ENCODE peak calls at places on chromosomes 6 and 20, in four cellular contexts. One of them, this sample, is unnamed. For H3K4me1, the result is how much of the 10 kb centered on the place peaks cover.

GRCh38 chr20:16158976-16159286 is 414.3 kb downstream of the KIF16B start:
- ATAC-seq in K562: no peak
- ATAC-seq in left lung: no peak
- ATAC-seq in IMR-90: no peak
- ATAC-seq in this sample: no peak

GRCh38 chr6:87907521-87907920 is 140.1 kb upstream of the SPACA1 start:
- ATAC-seq in K562: no peak
- ATAC-seq in left lung: peak
- ATAC-seq in IMR-90: no peak
- ATAC-seq in this sample: no peak

GRCh38 chr6:18457065-18457817 is 70.1 kb downstream of the RNF144B start:
- ATAC-seq in K562: no peak
- ATAC-seq in left lung: no peak
- ATAC-seq in IMR-90: no peak
- ATAC-seq in this sample: no peak

GRCh38 chr6:111462770-111463391 is 20.1 kb downstream of the REV3L start:
- ATAC-seq in K562: peak
- ATAC-seq in left lung: peak
- ATAC-seq in IMR-90: peak
- ATAC-seq in this sample: no peak

GRCh38 chr20:37302981-37303380 is 13.5 kb downstream of the MANBAL start:
- ATAC-seq in K562: no peak
- ATAC-seq in left lung: no peak
- ATAC-seq in IMR-90: no peak
- ATAC-seq in this sample: no peak

GRCh38 chr6:82217014-82217621 is 30.4 kb downstream of the IBTK start:
- ATAC-seq in K562: no peak
- ATAC-seq in left lung: no peak
- ATAC-seq in IMR-90: no peak
- ATAC-seq in this sample: no peak

GRCh38 chr6:144033816-144034540 is 25.9 kb upstream of the PLAGL1 start:
- ATAC-seq in K562: peak
- ATAC-seq in left lung: peak
- ATAC-seq in IMR-90: peak
- ATAC-seq in this sample: no peak

GRCh38 chr20:3483784-3484183 is 13.0 kb downstream of the ATRN start:
- ATAC-seq in K562: no peak
- ATAC-seq in left lung: no peak
- ATAC-seq in IMR-90: peak
- ATAC-seq in this sample: no peak

GRCh38 chr20:62029951-62030350 is 35.7 kb downstream of the TAF4 start:
- ATAC-seq in K562: no peak
- ATAC-seq in left lung: no peak
- ATAC-seq in IMR-90: no peak
- ATAC-seq in this sample: no peak
- H3K4me1 ChIP-seq in K562: half or more
- H3K4me1 ChIP-seq in left lung: under half
- H3K4me1 ChIP-seq in IMR-90: under half
- H3K4me1 ChIP-seq in this sample: under half

DNA sequence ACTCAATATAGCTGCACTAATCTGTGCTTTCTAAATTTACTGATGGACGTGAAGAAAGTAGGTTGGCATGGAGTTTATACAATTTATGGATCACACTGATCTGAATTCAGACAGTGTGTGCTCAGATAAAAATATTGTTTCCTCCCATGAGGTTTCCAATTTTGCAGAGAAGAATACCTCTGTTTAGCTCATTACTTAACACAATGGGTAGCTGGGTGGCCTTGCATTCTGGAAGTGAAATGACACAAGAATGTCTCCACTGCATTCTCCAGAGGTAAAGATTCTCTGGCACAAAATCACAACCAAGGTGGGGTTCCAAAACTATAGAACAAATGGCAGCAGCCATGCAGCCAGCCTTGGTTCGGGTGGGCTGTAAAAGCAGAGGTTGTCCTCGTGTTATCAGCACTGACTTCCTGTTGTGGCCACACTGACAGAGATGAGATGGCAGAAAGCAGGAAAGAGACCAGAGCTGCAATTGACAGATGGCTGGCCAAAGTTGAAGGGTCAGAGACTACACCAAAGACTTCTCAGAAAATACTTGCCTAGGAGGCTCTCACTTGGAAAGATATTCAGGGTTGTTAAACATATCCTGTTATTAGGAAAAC is 50.2 kb downstream of the HDAC2 start:
- ATAC-seq in K562: peak
- ATAC-seq in left lung: no peak
- ATAC-seq in IMR-90: no peak
- ATAC-seq in this sample: no peak
- H3K27ac ChIP-seq in K562: peak
- H3K27ac ChIP-seq in left lung: no peak
- H3K27ac ChIP-seq in IMR-90: no peak
- H3K27ac ChIP-seq in this sample: no peak

DNA sequence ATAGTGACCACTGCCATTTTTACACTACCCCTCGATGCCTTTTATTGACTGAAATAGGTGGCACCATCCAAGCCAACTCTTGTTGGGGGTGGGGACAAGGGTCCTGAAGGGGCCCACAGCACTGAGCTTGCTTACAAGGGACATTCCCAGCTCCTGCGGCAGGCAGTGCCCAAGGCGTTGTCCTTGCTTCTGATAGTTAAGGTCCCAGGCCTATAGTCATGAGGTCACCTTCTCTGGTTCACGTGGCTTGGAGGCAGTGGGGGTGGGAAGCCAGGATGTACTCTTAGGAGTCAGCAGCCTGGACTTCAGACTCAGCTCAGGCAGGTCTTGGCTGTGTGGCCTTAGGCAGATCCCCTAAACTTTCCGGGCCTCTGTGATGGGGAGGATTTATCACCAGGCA is 48.6 kb downstream of the TOX2 start:
- ATAC-seq in K562: peak
- ATAC-seq in left lung: no peak
- ATAC-seq in IMR-90: no peak
- ATAC-seq in this sample: no peak
- H3K4me1 ChIP-seq in K562: under half
- H3K4me1 ChIP-seq in left lung: under half
- H3K4me1 ChIP-seq in IMR-90: under half
- H3K4me1 ChIP-seq in this sample: under half

DNA sequence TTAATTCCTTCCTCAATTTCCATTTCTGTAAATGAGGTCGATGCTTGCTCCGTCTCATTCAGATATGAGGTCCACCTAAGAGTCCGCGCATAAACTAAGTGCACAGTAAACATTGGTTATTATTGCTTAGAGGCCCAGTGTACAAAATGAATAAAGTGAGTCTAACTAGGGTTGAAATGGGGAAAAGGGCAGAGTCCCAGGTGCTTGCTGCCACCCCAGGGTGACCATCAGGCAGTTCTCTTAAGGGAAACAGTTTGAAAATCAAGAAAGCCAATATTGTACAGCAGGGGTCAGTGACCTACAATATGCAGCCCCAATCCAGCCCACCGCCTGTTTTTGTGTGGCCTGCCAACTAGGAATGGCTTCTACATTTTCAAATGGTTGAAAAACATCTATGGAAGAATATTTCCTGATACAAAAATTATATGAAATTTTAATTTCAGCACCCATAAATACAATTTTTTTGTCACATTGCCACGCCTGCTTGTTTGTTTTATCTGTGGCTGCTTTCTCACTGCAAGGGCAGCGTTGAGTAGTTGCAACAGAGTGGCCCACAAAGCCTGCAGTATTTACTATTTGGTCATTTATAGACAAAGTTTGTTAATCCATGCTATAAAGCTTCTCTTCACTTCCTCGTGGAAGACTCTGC is 43.3 kb downstream of the SLC13A3 start:
- ATAC-seq in K562: no peak
- ATAC-seq in left lung: no peak
- ATAC-seq in IMR-90: no peak
- ATAC-seq in this sample: no peak
- H3K27ac ChIP-seq in K562: no peak
- H3K27ac ChIP-seq in left lung: no peak
- H3K27ac ChIP-seq in IMR-90: no peak
- H3K27ac ChIP-seq in this sample: no peak

DNA sequence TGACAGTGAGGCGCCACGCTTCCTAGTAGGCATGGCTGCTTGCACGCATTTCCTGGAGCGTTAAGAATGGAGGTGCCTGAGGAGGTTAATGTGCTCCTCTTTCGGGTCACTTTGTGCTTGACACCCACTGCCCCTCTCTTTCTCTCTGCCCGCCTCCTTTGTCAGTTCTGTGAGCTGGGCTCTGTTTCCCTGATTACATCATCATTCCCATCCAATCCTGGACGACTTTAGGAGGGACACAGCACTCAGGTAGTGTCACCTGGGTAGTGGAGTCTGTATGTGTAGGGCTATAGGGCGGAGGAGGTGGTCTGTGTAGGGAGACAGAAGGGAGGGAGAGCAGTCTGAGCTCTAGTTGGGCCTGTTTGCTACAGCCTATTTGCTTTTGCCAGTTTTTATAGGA is 136.8 kb downstream of the JARID2 start:
- ATAC-seq in K562: no peak
- ATAC-seq in left lung: no peak
- ATAC-seq in IMR-90: no peak
- ATAC-seq in this sample: no peak
- H3K4me1 ChIP-seq in K562: under half
- H3K4me1 ChIP-seq in left lung: under half
- H3K4me1 ChIP-seq in IMR-90: under half
- H3K4me1 ChIP-seq in this sample: under half

DNA sequence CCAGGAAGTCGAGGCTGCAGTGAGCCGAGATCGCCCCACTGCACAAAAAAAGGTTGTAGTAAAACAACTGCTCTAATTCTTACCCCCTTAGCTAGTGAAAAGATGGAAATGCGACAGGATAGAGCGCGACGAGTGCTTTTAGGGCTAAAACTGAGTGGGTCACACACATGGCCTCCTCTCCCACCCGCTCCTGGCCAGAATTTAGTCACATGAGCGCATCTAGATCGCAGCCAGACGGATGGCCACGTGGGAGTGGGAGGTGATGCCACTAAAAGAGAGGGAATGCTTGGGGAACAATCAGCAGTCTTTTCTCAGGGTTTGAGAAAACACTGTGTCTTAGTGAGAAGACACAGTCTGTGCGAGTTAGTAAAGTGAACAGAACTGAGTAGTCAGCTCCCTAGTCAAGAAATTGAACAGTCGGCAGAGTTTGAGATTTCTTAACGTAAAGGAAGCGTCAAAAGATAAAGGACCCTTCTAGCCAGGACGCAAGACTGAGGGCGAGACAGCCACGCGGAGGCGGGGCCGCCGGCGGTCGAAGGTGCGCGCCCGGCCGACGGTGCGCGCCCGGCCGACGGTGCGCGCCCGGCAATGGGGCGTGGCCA is 664 bp upstream of the ACTR5 start:
- ATAC-seq in K562: no peak
- ATAC-seq in left lung: no peak
- ATAC-seq in IMR-90: no peak
- ATAC-seq in this sample: no peak
- H3K27ac ChIP-seq in K562: no peak
- H3K27ac ChIP-seq in left lung: peak
- H3K27ac ChIP-seq in IMR-90: no peak
- H3K27ac ChIP-seq in this sample: peak

DNA sequence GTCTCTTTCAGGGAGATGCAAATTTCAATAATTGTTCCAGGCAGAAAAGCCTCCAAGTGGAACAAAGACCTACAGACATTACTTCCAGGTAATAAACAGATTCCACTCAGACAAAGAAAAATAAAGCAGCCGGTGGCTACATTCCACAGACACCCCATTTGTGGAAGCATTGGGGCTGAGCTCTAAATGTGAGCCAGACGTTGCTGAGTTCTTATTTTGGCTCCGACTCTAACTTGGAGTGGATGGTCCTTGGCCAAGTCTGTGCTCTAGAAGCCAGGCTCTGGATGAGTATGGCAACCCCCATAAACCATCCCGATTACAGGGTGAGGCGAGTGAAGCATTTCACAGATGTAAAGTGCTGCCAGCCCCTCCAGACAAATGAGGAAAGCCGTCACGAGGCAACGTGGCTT is 6.6 kb downstream of the TRAM2 start:
- ATAC-seq in K562: no peak
- ATAC-seq in left lung: peak
- ATAC-seq in IMR-90: no peak
- ATAC-seq in this sample: peak
- H3K4me1 ChIP-seq in K562: under half
- H3K4me1 ChIP-seq in left lung: under half
- H3K4me1 ChIP-seq in IMR-90: under half
- H3K4me1 ChIP-seq in this sample: half or more

GRCh38 chr6:53302678-53303360 is 45.9 kb downstream of the ELOVL5 start:
- ATAC-seq in K562: no peak
- ATAC-seq in left lung: peak
- ATAC-seq in IMR-90: peak
- ATAC-seq in this sample: peak

GRCh38 chr6:53301801-53302537 is 46.8 kb downstream of the ELOVL5 start:
- ATAC-seq in K562: peak
- ATAC-seq in left lung: peak
- ATAC-seq in IMR-90: peak
- ATAC-seq in this sample: no peak

GRCh38 chr6:53297004-53297403 is 51.7 kb downstream of the ELOVL5 start:
- ATAC-seq in K562: no peak
- ATAC-seq in left lung: no peak
- ATAC-seq in IMR-90: no peak
- ATAC-seq in this sample: no peak

GRCh38 chr6:53299331-53299835 is 49.4 kb downstream of the ELOVL5 start:
- ATAC-seq in K562: no peak
- ATAC-seq in left lung: no peak
- ATAC-seq in IMR-90: no peak
- ATAC-seq in this sample: no peak

DNA sequence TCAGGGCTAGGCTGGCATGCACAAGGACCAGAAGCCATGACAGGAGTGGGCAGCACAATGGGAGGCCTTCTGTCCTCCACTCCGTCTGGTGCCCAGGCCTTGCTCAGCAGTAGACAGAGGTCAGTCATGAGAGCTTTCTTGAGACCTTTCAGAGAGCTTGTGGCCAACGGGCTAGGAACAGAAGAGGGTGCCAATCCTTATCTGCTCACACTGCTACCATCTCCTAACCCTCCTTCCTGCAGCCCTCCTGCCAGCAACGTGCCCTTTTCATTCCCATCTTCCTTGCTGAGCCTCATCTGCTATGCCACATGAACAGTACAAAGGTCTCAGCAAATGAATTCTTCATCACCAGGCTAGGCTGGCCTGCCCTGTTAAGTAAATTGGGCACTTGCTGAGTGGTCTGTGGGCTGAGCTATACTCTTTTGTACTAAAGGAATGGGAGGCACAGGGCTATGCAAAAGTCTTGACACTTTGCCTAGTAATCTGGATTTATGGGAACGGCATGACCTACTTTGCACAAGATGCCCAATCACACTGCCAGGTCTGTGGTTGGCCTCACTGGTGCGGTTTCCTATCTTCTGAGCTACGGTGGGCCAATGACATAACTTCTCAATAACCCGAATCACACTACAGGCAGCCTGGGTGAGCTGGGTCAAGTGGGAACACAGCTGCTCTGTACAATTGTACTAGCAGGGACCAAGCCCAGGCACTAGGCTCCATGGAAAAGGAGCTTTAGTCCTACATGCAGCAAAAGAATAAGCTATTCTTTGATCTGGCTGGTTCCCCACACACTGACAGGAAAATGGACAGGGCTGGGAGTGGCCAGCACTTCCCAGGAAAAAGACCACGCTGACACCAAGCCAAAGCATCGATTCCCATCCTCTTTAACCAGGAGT is 47.8 kb downstream of the ELOVL5 start:
- ATAC-seq in K562: no peak
- ATAC-seq in left lung: peak
- ATAC-seq in IMR-90: no peak
- ATAC-seq in this sample: peak
- H3K27ac ChIP-seq in K562: peak
- H3K27ac ChIP-seq in left lung: peak
- H3K27ac ChIP-seq in IMR-90: no peak
- H3K27ac ChIP-seq in this sample: peak

GRCh38 chr6:35048031-35048613 is 93.0 kb downstream of the TCP11 start:
- ATAC-seq in K562: no peak
- ATAC-seq in left lung: peak
- ATAC-seq in IMR-90: no peak
- ATAC-seq in this sample: no peak
- H3K4me1 ChIP-seq in K562: under half
- H3K4me1 ChIP-seq in left lung: half or more
- H3K4me1 ChIP-seq in IMR-90: under half
- H3K4me1 ChIP-seq in this sample: under half